ENCODE peak calls at places on chromosomes 2 and 18, in four cellular contexts. One of them, this sample, is unnamed.

GRCh38 chr2:40488927-40489677 is 37.2 kb upstream of the SLC8A1 start:
- DNase-seq in activated naive CD4-positive, alpha-beta T cell: no peak
- DNase-seq in CD4-positive, alpha-beta T cell: no peak
- DNase-seq in NK-92 treated with Interleukin-12 subunit alpha and Interleukin-12 subunit beta, amount 100 ng/mL, for 24 hours: no peak
- DNase-seq in this sample: no peak

GRCh38 chr2:236047886-236048540 is 120.2 kb downstream of the GBX2 start:
- DNase-seq in NK-92 treated with Interleukin-12 subunit alpha and Interleukin-12 subunit beta, amount 100 ng/mL, for 24 hours: no peak
- DNase-seq in CD4-positive, alpha-beta T cell: no peak
- DNase-seq in activated naive CD4-positive, alpha-beta T cell: no peak
- DNase-seq in this sample: no peak

GRCh38 chr2:27959496-27959895 is 69.0 kb downstream of the BABAM2 start:
- DNase-seq in CD4-positive, alpha-beta T cell: no peak
- DNase-seq in NK-92 treated with Interleukin-12 subunit alpha and Interleukin-12 subunit beta, amount 100 ng/mL, for 24 hours: no peak
- DNase-seq in activated naive CD4-positive, alpha-beta T cell: no peak
- DNase-seq in this sample: no peak

GRCh38 chr2:74253937-74254336 is 55.5 kb downstream of the MTHFD2 start:
- DNase-seq in NK-92 treated with Interleukin-12 subunit alpha and Interleukin-12 subunit beta, amount 100 ng/mL, for 24 hours: no peak
- DNase-seq in activated naive CD4-positive, alpha-beta T cell: no peak
- DNase-seq in CD4-positive, alpha-beta T cell: no peak
- DNase-seq in this sample: no peak

GRCh38 chr2:179898873-179899272 is 37.5 kb upstream of the ZNF385B start:
- DNase-seq in CD4-positive, alpha-beta T cell: no peak
- DNase-seq in activated naive CD4-positive, alpha-beta T cell: no peak
- DNase-seq in NK-92 treated with Interleukin-12 subunit alpha and Interleukin-12 subunit beta, amount 100 ng/mL, for 24 hours: no peak
- DNase-seq in this sample: no peak

GRCh38 chr2:1223791-1224190 is 189.5 kb upstream of the TPO start:
- DNase-seq in CD4-positive, alpha-beta T cell: no peak
- DNase-seq in NK-92 treated with Interleukin-12 subunit alpha and Interleukin-12 subunit beta, amount 100 ng/mL, for 24 hours: no peak
- DNase-seq in activated naive CD4-positive, alpha-beta T cell: no peak
- DNase-seq in this sample: no peak

GRCh38 chr2:80363330-80363729 is 58.8 kb upstream of the LRRTM1 start:
- DNase-seq in activated naive CD4-positive, alpha-beta T cell: no peak
- DNase-seq in NK-92 treated with Interleukin-12 subunit alpha and Interleukin-12 subunit beta, amount 100 ng/mL, for 24 hours: no peak
- DNase-seq in CD4-positive, alpha-beta T cell: no peak
- DNase-seq in this sample: no peak

GRCh38 chr18:67961701-67962440 is 445.4 kb upstream of the DSEL start:
- DNase-seq in CD4-positive, alpha-beta T cell: no peak
- DNase-seq in activated naive CD4-positive, alpha-beta T cell: no peak
- DNase-seq in NK-92 treated with Interleukin-12 subunit alpha and Interleukin-12 subunit beta, amount 100 ng/mL, for 24 hours: no peak
- DNase-seq in this sample: no peak

GRCh38 chr2:86512034-86512433 is 51.2 kb downstream of the CHMP3 start:
- DNase-seq in NK-92 treated with Interleukin-12 subunit alpha and Interleukin-12 subunit beta, amount 100 ng/mL, for 24 hours: no peak
- DNase-seq in activated naive CD4-positive, alpha-beta T cell: no peak
- DNase-seq in CD4-positive, alpha-beta T cell: no peak
- DNase-seq in this sample: no peak

GRCh38 chr18:63994783-63995399 is 25.0 kb downstream of the SERPINB8 start:
- DNase-seq in CD4-positive, alpha-beta T cell: no peak
- DNase-seq in NK-92 treated with Interleukin-12 subunit alpha and Interleukin-12 subunit beta, amount 100 ng/mL, for 24 hours: no peak
- DNase-seq in activated naive CD4-positive, alpha-beta T cell: no peak
- DNase-seq in this sample: peak; percentile 21

GRCh38 chr2:60958361-60958760 is 59.2 kb upstream of the PEX13 start:
- DNase-seq in activated naive CD4-positive, alpha-beta T cell: no peak
- DNase-seq in CD4-positive, alpha-beta T cell: no peak
- DNase-seq in NK-92 treated with Interleukin-12 subunit alpha and Interleukin-12 subunit beta, amount 100 ng/mL, for 24 hours: no peak
- DNase-seq in this sample: no peak

GRCh38 chr2:28663359-28663758 is 88.3 kb upstream of the PPP1CB start:
- DNase-seq in NK-92 treated with Interleukin-12 subunit alpha and Interleukin-12 subunit beta, amount 100 ng/mL, for 24 hours: no peak
- DNase-seq in CD4-positive, alpha-beta T cell: no peak
- DNase-seq in activated naive CD4-positive, alpha-beta T cell: no peak
- DNase-seq in this sample: no peak

GRCh38 chr2:178418426-178418825 is 32.5 kb downstream of the PRKRA start:
- DNase-seq in NK-92 treated with Interleukin-12 subunit alpha and Interleukin-12 subunit beta, amount 100 ng/mL, for 24 hours: no peak
- DNase-seq in activated naive CD4-positive, alpha-beta T cell: no peak
- DNase-seq in CD4-positive, alpha-beta T cell: no peak
- DNase-seq in this sample: no peak

GRCh38 chr2:135557533-135557932 is 26.2 kb downstream of the R3HDM1 start:
- DNase-seq in NK-92 treated with Interleukin-12 subunit alpha and Interleukin-12 subunit beta, amount 100 ng/mL, for 24 hours: no peak
- DNase-seq in activated naive CD4-positive, alpha-beta T cell: no peak
- DNase-seq in CD4-positive, alpha-beta T cell: no peak
- DNase-seq in this sample: no peak

GRCh38 chr2:33287611-33288010 is 188.8 kb upstream of the RASGRP3 start:
- DNase-seq in CD4-positive, alpha-beta T cell: no peak
- DNase-seq in NK-92 treated with Interleukin-12 subunit alpha and Interleukin-12 subunit beta, amount 100 ng/mL, for 24 hours: no peak
- DNase-seq in activated naive CD4-positive, alpha-beta T cell: no peak
- DNase-seq in this sample: no peak